ENCODE peak calls at places on chromosome 4, in eight cellular contexts. A is lower lobe of right lung, M is cardiac muscle cell, I is endothelial cell, D is dorsolateral prefrontal cortex, G is fibroblast of mammary gland, L is bronchial epithelial cell, Q is astrocyte of the spinal cord. P is an unnamed sample.

GRCh38 chr4:118964891-118965411 is 76.3 kb downstream of the SYNPO2 start:
- DNase-seq in A (no peak), M (peak; percentile 93), I (no peak), D (no peak), G (peak; percentile 72), L (no peak), Q (peak; percentile 55), P (peak; percentile 62)

GRCh38 chr4:14888790-14889189 is 113.5 kb upstream of the CPEB2 start:
- DNase-seq in A (no peak), M (no peak), I (no peak), D (no peak), G (peak; percentile 51), L (peak; percentile 94), Q (no peak), P (no peak)

GRCh38 chr4:10088135-10089010 is 28.2 kb downstream of the WDR1 start:
- DNase-seq in A (peak; percentile 26), M (no peak), I (no peak), D (no peak), G (no peak), L (peak; percentile 84), Q (no peak), P (no peak)

GRCh38 chr4:35364321-35364870 is 879.9 kb downstream of the ARAP2 start:
- DNase-seq in A (no peak), M (no peak), I (no peak), D (no peak), G (no peak), L (no peak), Q (no peak), P (no peak)

GRCh38 chr4:61152433-61152832 is 47.7 kb upstream of the ADGRL3 start:
- DNase-seq in A (no peak), M (no peak), I (no peak), D (no peak), G (no peak), L (no peak), Q (no peak), P (no peak)

GRCh38 chr4:183830438-183830985 is 74.6 kb upstream of the STOX2 start:
- DNase-seq in A (no peak), M (no peak), I (no peak), D (no peak), G (no peak), L (peak; percentile 67), Q (no peak), P (no peak)

GRCh38 chr4:79661196-79661595 is 253.2 kb upstream of the GK2 start:
- DNase-seq in A (no peak), M (no peak), I (no peak), D (no peak), G (peak; percentile 24), L (peak; percentile 61), Q (no peak), P (no peak)

GRCh38 chr4:27917381-27917780 is 1056.7 kb downstream of the STIM2 start:
- DNase-seq in A (no peak), M (no peak), I (no peak), D (no peak), G (no peak), L (no peak), Q (no peak), P (no peak)

GRCh38 chr4:23717528-23718248 is 172.2 kb downstream of the PPARGC1A start:
- DNase-seq in A (no peak), M (peak; percentile 43), I (peak; percentile 13), D (no peak), G (peak; percentile 42), L (peak; percentile 36), Q (peak; percentile 47), P (peak; percentile 14)

GRCh38 chr4:7410470-7410869 is 24.3 kb downstream of the PSAPL1 start:
- DNase-seq in A (no peak), M (no peak), I (no peak), D (no peak), G (no peak), L (no peak), Q (no peak), P (peak; percentile 11)

GRCh38 chr4:101205878-101206277 is 141.4 kb downstream of the PPP3CA start:
- DNase-seq in A (no peak), M (peak; percentile 49), I (no peak), D (no peak), G (peak; percentile 81), L (peak; percentile 70), Q (peak; percentile 78), P (peak; percentile 38)

GRCh38 chr4:3827616-3828492 is 61.7 kb downstream of the ADRA2C start:
- DNase-seq in A (peak; percentile 82), M (peak; percentile 74), I (no peak), D (peak; percentile 74), G (peak; percentile 37), L (no peak), Q (no peak), P (peak; percentile 29)

GRCh38 chr4:153153339-153153851 is 50.8 kb upstream of the TRIM2 start:
- DNase-seq in A (peak; percentile 63), M (peak; percentile 25), I (peak; percentile 28), D (peak; percentile 57), G (no peak), L (no peak), Q (peak; percentile 29), P (peak; percentile 42)

GRCh38 chr4:14095881-14096280 is 468.4 kb upstream of the BOD1L1 start:
- DNase-seq in A (no peak), M (peak; percentile 24), I (no peak), D (no peak), G (no peak), L (no peak), Q (peak; percentile 46), P (no peak)

GRCh38 chr4:17092990-17093880 is 194.8 kb upstream of the LDB2 start:
- DNase-seq in A (no peak), M (no peak), I (no peak), D (no peak), G (no peak), L (no peak), Q (no peak), P (no peak)

GRCh38 chr4:56696056-56696455 is 15.0 kb upstream of the HOPX start:
- DNase-seq in A (no peak), M (no peak), I (no peak), D (no peak), G (no peak), L (peak; percentile 53), Q (no peak), P (no peak)

GRCh38 chr4:113835005-113835404 is 73.5 kb upstream of the CAMK2D start:
- DNase-seq in A (no peak), M (peak; percentile 47), I (peak; percentile 7), D (no peak), G (peak; percentile 39), L (peak; percentile 59), Q (peak; percentile 68), P (peak; percentile 49)

GRCh38 chr4:145276044-145276443 is 95.7 kb upstream of the OTUD4 start:
- DNase-seq in A (no peak), M (no peak), I (no peak), D (no peak), G (no peak), L (no peak), Q (no peak), P (no peak)

GRCh38 chr4:98745372-98745771 is 87.0 kb upstream of the TSPAN5 start:
- DNase-seq in A (no peak), M (peak; percentile 68), I (peak; percentile 21), D (no peak), G (peak; percentile 47), L (no peak), Q (no peak), P (peak; percentile 19)

GRCh38 chr4:106893395-106893881 is 142.7 kb downstream of the DKK2 start:
- DNase-seq in A (no peak), M (no peak), I (no peak), D (no peak), G (no peak), L (no peak), Q (no peak), P (no peak)

GRCh38 chr4:39103291-39103690 is 41.3 kb downstream of the KLHL5 start:
- DNase-seq in A (no peak), M (peak; percentile 3), I (no peak), D (no peak), G (peak; percentile 4), L (no peak), Q (no peak), P (no peak)

GRCh38 chr4:89954906-89955305 is 60.3 kb downstream of the MMRN1 start:
- DNase-seq in A (no peak), M (no peak), I (no peak), D (no peak), G (no peak), L (no peak), Q (no peak), P (no peak)
- TF ChIP-seq CTCF in A (no peak), M (no peak), I (no peak), D (no peak), G (no peak), L (no peak), Q (no peak), P (no peak)

DNA sequence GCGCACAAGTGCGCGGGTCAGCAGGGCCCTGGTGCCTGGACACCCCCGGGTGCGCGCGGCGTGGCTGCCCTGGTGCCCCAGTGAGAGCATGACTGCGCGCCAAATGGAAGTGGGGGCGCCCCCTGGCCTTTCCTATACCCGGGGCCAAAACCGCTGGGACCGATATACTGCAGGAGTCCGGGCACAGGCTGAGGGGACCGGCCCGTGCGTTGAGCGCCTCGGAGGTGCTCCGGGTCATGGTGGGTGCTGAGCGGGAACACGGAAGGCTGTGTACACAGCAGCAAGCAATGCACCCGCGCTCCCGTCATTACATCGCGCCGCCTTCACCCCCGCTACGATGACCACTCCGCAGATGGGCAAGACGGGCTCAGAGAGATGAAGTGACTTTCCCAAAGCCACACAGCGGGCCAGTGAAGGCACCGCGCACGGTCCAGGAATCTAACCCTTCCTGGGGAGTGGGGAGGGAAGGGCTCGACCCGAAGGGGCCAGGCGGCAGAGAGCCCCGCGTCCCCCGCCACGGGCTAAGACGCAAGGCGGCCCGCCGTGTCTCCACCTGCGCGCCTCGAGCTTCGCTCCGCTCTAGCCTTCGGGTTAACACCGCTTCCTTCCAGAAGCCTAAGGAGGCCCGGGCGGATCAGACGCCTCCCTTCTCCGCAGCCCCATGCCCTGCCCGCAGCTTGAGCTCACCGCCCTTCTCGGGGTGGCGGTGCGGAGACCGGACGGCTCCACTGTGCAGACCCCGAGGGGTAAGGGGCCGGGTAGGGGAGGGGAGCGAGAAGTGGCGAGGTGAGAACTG is 11.3 kb downstream of the HMX1 start:
- DNase-seq in A (no peak), M (no peak), I (no peak), D (no peak), G (no peak), L (no peak), Q (no peak), P (no peak)
- TF ChIP-seq CTCF in A (no peak), M (no peak), I (no peak), D (no peak), G (no peak), L (no peak), Q (no peak), P (no peak)

GRCh38 chr4:30718889-30719252 is 1.3 kb upstream of the PCDH7 start:
- DNase-seq in A (no peak), M (peak; percentile 15), I (peak; percentile 20), D (no peak), G (peak; percentile 28), L (peak; percentile 40), Q (peak; percentile 50), P (no peak)
- TF ChIP-seq CTCF in A (no peak), M (no peak), I (no peak), D (no peak), G (peak; percentile 31), L (peak; percentile 43), Q (peak; percentile 31), P (no peak)

DNA sequence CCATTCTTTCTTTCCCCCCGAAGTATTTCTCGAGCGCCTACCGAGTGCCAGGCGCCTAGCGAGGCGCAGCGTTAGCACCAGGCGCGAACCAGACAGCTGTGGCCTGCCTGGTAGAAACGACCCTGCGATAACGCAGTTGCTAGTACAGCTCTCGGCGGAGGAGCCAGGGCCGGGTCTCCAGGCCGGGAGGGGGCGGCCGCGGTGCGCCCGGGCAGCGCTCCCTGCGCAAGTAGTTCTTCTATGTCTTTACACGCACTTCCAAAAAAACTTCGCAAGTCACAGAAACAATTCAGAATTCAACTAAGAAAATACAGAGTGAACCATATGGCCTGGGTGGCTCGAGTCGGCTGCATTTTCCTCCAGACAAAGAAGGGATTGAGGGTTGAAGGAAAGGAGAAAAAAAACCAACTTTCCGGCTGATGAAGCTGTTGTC is 7.0 kb upstream of the NEUROG2 start:
- DNase-seq in A (no peak), M (peak; percentile 27), I (peak; percentile 77), D (no peak), G (peak; percentile 43), L (no peak), Q (peak; percentile 45), P (peak; percentile 33)
- TF ChIP-seq CTCF in A (no peak), M (peak; percentile 6), I (no peak), D (no peak), G (no peak), L (no peak), Q (peak; percentile 38), P (no peak)